ENCODE peak calls at places on chromosome X, in four cellular contexts. S is GM23338, X is brain microvascular endothelial cell, P is tibial artery. G is an unnamed sample.

GRCh38 chrX:134933248-134933647 is 57.5 kb upstream of the SMIM10 start:
- DNase-seq in S (no peak), P (no peak), X (no peak), G (peak)

GRCh38 chrX:12973561-12974216 is 1.2 kb upstream of the TMSB4X start:
- DNase-seq in X (no peak), P (no peak), S (no peak), G (no peak)

GRCh38 chrX:121160987-121161386 is 113.6 kb downstream of the GLUD2 start:
- DNase-seq in S (no peak), P (no peak), X (no peak), G (peak)

GRCh38 chrX:115582871-115583729 is 22.1 kb downstream of the PLS3 start:
- DNase-seq in S (peak), X (no peak), P (no peak), G (peak)

GRCh38 chrX:132602701-132603100 is 113.9 kb upstream of the MBNL3 start:
- DNase-seq in S (no peak), P (no peak), X (no peak), G (no peak)

GRCh38 chrX:46326161-46326560 is 219.1 kb downstream of the ZNF674 start:
- DNase-seq in P (no peak), S (peak), X (peak), G (no peak)

GRCh38 chrX:154531626-154532025 is 15.0 kb downstream of the G6PD start:
- DNase-seq in P (peak), X (no peak), S (no peak), G (no peak)

GRCh38 chrX:44651347-44651746 is 108.7 kb upstream of the FUNDC1 start:
- DNase-seq in P (no peak), X (no peak), S (peak), G (peak)

GRCh38 chrX:95332530-95332929 is 1352.1 kb upstream of the DIAPH2 start:
- DNase-seq in S (no peak), X (no peak), P (no peak), G (no peak)

GRCh38 chrX:110442631-110443030 is 84.0 kb downstream of the RTL9 start:
- DNase-seq in X (peak), S (peak), P (no peak), G (peak)

GRCh38 chrX:15242899-15243555 is 26.9 kb downstream of the ASB9 start:
- DNase-seq in X (peak), S (peak), P (no peak), G (peak)

GRCh38 chrX:154378059-154378798 is 866 bp upstream of the EMD start:
- DNase-seq in P (peak), S (peak), X (no peak), G (peak)

GRCh38 chrX:32933548-32933947 is 277.8 kb downstream of the DMD start:
- DNase-seq in X (no peak), P (no peak), S (no peak), G (no peak)

GRCh38 chrX:9131066-9131465 is 97.1 kb upstream of the FAM9B start:
- DNase-seq in X (no peak), S (no peak), P (no peak), G (no peak)

GRCh38 chrX:11585174-11585573 is 80.5 kb downstream of the ARHGAP6 start:
- DNase-seq in S (no peak), P (no peak), X (no peak), G (no peak)

GRCh38 chrX:11770320-11770719 is 12.3 kb downstream of the MSL3 start:
- DNase-seq in P (no peak), S (peak), X (peak), G (peak)

GRCh38 chrX:331145-331771 is 12.7 kb upstream of the GTPBP6 start:
- DNase-seq in P (no peak), X (peak), S (peak), G (peak)

GRCh38 chrX:80306007-80306406 is 114.2 kb upstream of the TENT5D start:
- DNase-seq in S (no peak), P (no peak), X (no peak), G (no peak)

GRCh38 chrX:103363046-103363445 is 6.7 kb downstream of the TCEAL9 start:
- DNase-seq in P (no peak), S (no peak), X (no peak), G (no peak)
- H3K27ac ChIP-seq in P (no peak), S (no peak), X (no peak), G (no peak)

GRCh38 chrX:151680805-151681204 is 14.5 kb upstream of the PRRG3 start:
- DNase-seq in X (peak), S (peak), P (no peak), G (peak)
- TF ChIP-seq CTCF in X (peak), S (peak), P (no peak), G (peak)

GRCh38 chrX:17030092-17030491 is 83.6 kb downstream of the REPS2 start:
- DNase-seq in P (peak), X (no peak), S (no peak), G (no peak)

GRCh38 chrX:17028381-17028780 is 81.9 kb downstream of the REPS2 start:
- DNase-seq in P (no peak), X (no peak), S (no peak), G (no peak)

GRCh38 chrX:17030580-17031285 is 84.3 kb downstream of the REPS2 start:
- DNase-seq in S (no peak), X (no peak), P (no peak), G (peak)

GRCh38 chrX:17025903-17026302 is 79.4 kb downstream of the REPS2 start:
- DNase-seq in X (no peak), S (no peak), P (no peak), G (no peak)

DNA sequence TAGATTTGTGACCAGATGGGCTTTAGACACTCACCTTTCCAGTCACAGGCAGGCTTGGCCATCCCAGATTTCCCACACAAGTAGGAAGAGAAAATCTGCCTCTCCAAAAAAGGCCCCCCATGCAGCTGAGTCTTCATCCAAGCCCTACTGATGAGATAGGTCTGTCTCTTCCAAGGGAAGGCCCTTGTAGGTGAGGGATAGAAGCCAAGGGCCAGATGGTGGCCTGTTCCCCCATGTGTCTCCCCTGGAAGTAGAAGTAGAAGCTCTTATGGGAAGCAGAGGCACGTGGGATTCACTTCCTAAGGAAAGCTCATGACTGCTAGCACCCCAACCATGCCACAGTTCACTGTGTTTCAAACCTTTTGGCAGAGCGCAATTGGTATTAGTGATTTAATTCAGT is 81.5 kb downstream of the REPS2 start:
- DNase-seq in P (no peak), S (no peak), X (no peak), G (no peak)
- H3K27ac ChIP-seq in P (no peak), S (no peak), X (no peak), G (no peak)

DNA sequence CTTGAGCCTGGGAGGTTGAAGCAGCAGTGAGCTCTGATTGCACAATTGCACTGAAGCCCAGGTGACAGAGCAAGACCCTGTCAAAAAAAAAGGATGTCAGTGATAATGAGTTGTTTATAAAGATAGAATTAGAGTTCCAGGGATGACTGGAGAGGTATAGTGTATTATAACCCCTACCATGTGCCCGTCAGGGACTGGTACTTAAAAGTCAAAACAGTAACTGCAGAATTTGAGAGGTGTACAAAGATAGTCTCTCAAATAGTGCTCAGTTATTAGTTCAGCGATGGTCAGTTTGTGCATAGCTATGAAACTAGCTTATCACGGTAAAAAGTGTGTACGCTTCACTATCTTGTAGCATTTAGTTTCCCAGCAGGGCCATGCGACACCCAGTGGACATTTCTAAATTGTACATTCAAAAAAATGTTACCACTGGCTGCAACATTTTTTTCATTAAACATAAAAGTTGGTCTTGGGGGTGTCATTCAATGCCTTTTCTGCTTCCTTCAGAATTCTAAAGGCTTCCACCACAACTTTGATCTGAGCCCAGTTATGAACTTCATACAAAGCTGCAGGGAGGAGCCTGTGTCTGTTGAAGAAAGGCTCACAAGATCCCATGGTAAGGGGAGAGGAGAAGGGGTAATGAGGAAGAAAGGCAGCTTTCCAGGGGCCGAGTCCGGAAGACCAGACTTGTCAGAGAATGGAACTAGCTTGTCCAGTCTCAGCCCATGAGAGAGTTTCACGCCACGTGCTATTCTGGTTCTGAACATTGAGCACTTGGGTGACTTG is 9.2 kb upstream of the GYG2 start:
- DNase-seq in P (no peak), X (no peak), S (no peak), G (peak)
- TF ChIP-seq CTCF in P (peak), X (peak), S (peak), G (peak)

GRCh38 chrX:146921204-146921603 is 106.7 kb upstream of the CXorf51A start:
- DNase-seq in X (no peak), S (no peak), P (no peak), G (no peak)
- H3K27ac ChIP-seq in X (no peak), S (no peak), P (no peak), G (no peak)

DNA sequence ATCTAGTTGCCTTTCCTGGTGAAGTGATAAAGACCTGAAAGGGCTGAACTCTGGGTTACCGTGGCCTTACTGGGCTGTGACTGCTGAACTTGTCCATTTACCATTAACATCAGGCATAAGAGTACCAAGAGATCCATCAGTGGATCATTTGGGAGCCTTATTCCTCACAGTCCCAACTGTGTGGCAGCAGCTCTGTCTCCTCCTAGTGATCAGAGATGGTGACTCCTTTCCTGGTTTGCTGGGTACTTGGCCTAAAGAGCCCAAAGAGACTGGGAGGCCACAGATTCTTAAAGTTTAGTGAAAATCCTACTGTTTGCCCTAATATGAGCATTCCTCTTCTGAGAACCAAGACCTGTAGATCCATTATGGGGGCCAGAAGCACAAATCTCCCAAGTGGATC is 56.3 kb upstream of the ATP6AP2 start:
- DNase-seq in X (no peak), P (no peak), S (no peak), G (no peak)
- TF ChIP-seq CTCF in X (peak), P (no peak), S (peak), G (peak)

DNA sequence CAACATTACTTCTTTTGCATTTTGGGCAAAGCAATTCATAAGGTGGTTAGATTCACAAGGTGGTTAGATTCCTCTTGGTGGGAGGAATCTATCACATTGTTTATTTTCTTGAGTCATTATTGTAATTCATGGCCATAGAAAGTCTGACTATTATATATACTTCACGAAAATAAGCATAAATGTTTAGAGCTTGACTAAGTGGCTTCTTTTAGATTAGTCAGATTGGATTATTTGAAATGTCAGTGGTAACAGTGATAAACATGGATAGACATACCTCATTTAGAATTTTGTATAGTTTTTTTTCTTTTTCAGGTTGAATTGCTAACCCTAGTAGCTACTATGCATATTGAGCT is 24.9 kb upstream of the DYNLT3 start:
- DNase-seq in X (no peak), P (no peak), S (no peak), G (no peak)
- H3K27ac ChIP-seq in X (peak), P (no peak), S (no peak), G (no peak)

GRCh38 chrX:97616883-97617510 is 733.3 kb downstream of the RPA4 start:
- DNase-seq in X (peak), S (no peak), P (no peak), G (peak)
- TF ChIP-seq CTCF in X (no peak), S (no peak), P (no peak), G (no peak)